ENCODE peak calls at places on chromosomes 4 and X, in four cellular contexts. F is HCT116, P is GM23338, S is breast epithelium. V is an unnamed sample.

GRCh38 chr4:174457468-174457867 is 64.8 kb downstream of the HPGD start:
- DNase-seq in P (no peak), S (no peak), F (no peak), V (no peak)

GRCh38 chr4:16225139-16225538 is 1.1 kb downstream of the TAPT1 start:
- DNase-seq in P (no peak), F (no peak), S (no peak), V (no peak)

GRCh38 chr4:182235016-182235415 is 8.2 kb upstream of the TENM3 start:
- DNase-seq in S (no peak), F (no peak), P (no peak), V (no peak)

GRCh38 chr4:99507762-99508161 is 3.1 kb upstream of the C4orf17 start:
- DNase-seq in S (no peak), P (no peak), F (no peak), V (no peak)

GRCh38 chr4:109434007-109434792 is 585 bp downstream of the SEC24B start:
- DNase-seq in F (no peak), S (no peak), P (peak), V (peak)

GRCh38 chrX:17046478-17047097 is 100.1 kb downstream of the REPS2 start:
- DNase-seq in P (peak), F (peak), S (no peak), V (peak)

GRCh38 chrX:101550825-101551767 is 749 bp downstream of the ARMCX1 start:
- DNase-seq in F (no peak), P (peak), S (no peak), V (no peak)

GRCh38 chr4:122742933-122743829 is 10.7 kb downstream of the BBS12 start:
- DNase-seq in S (no peak), F (no peak), P (no peak), V (no peak)

GRCh38 chr4:129751646-129752045 is 655.7 kb downstream of the C4orf33 start:
- DNase-seq in P (no peak), F (no peak), S (no peak), V (no peak)

GRCh38 chrX:13906103-13906502 is 89.2 kb upstream of the GPM6B start:
- DNase-seq in P (no peak), S (no peak), F (no peak), V (no peak)

GRCh38 chr4:183409956-183410355 is 34.5 kb upstream of the CDKN2AIP start:
- DNase-seq in F (no peak), P (no peak), S (no peak), V (no peak)

GRCh38 chr4:7648813-7649395 is 214.2 kb upstream of the PSAPL1 start:
- DNase-seq in F (no peak), S (no peak), P (no peak), V (no peak)

GRCh38 chr4:140044314-140044991 is 109.5 kb downstream of the MAML3 start:
- DNase-seq in F (no peak), S (no peak), P (no peak), V (no peak)

GRCh38 chr4:33171873-33172550 is 2451.8 kb downstream of the PCDH7 start:
- DNase-seq in S (no peak), P (no peak), F (no peak), V (no peak)

GRCh38 chr4:184383497-184384055 is 90.8 kb downstream of the IRF2 start:
- DNase-seq in S (no peak), F (peak), P (no peak), V (peak)

GRCh38 chr4:139890810-139891209 is 225.2 kb downstream of the MGST2 start:
- DNase-seq in F (no peak), P (no peak), S (no peak), V (no peak)

GRCh38 chr4:147596976-147597375 is 20.2 kb upstream of the TMEM184C start:
- DNase-seq in F (no peak), S (peak), P (no peak), V (peak)

GRCh38 chr4:100311181-100311580 is 120.9 kb upstream of the DDIT4L start:
- DNase-seq in P (peak), S (no peak), F (peak), V (no peak)

DNA sequence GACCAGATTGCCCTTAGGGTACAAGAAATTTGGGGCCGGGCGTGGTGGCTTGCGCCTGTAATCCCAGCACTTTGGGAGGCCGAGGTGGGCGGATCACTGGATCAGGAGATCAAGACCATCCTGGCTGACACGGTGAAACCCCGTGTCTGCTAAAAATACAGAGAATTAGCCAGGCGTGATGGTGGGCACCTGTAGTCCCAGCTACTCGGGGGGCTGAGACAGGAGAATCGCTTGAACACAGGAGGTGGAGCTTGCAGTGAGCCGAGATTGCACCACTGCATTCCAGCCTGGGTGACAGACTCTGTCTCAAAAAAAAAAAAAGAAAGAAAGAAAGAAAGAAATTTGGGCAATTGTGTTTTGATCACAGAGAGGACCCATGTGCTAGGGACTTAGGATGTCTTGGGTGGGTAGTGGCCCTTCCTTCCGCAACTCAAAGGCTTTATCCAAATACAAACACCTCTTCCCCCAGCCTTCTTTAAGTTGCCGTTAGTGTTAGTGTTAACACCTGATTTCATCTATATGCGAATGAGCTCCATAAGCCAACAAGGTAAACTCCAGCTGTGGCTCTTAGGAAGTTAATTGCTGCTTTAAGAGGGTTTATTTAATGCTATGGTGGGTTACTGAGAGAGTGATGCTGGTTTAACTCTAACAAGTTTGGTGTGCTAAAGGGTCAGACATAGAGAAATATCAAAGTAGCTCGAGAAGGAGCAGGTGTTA is 8.6 kb upstream of the CCDC110 start:
- DNase-seq in F (no peak), S (no peak), P (peak), V (no peak)
- H3K4me3 ChIP-seq in F (no peak), S (no peak), P (no peak), V (no peak)

DNA sequence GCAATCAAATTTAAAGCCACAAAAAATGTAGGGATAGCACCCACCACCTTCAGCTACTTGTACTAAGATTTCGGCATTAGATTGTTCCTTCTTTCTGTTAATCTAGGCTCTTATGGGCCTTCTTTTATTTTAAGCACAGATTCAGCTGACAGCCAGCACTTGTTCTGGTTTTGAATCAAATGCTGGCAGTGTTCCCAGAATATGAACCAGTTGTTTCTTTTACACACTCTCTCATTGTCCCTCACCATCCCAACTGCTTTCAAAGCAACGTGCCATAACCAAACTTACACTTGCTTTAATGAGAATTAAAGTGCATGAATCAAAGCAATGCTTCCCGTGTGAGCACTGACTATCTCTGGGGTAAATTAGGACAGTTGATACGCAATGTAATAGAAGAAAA is 744.5 kb upstream of the FAM241A start:
- DNase-seq in P (no peak), F (no peak), S (no peak), V (no peak)
- H3K27ac ChIP-seq in P (no peak), F (no peak), S (no peak), V (no peak)

GRCh38 chrX:129640737-129641136 is 14.0 kb downstream of the APLN start:
- DNase-seq in P (no peak), F (no peak), S (no peak), V (no peak)

GRCh38 chrX:129638917-129639316 is 15.8 kb downstream of the APLN start:
- DNase-seq in P (peak), S (no peak), F (no peak), V (no peak)

GRCh38 chrX:129641941-129642340 is 12.8 kb downstream of the APLN start:
- DNase-seq in P (no peak), S (no peak), F (no peak), V (no peak)

GRCh38 chrX:129646721-129647587 is 7.8 kb downstream of the APLN start:
- DNase-seq in S (no peak), F (no peak), P (no peak), V (peak)

DNA sequence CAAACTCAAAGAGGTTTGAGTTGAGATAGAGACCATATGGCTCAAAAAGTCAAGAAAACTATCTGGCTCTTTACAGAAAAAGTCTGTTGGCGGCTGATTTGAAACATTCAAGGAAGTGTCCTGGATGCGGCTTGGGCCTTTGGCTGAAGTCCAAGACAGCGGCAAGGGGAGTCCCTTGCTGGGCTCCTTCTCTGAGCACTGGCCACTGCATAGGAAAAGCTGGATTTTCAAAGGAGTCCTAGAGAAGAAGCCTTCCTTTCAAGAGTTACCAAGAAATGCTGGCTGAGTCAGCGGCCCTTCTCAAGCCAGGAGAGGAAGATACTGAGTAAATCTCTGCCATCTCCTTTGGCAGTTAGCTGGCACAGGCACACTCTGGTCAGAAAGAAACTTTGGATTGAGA is 12.1 kb downstream of the APLN start:
- DNase-seq in F (no peak), S (no peak), P (no peak), V (no peak)
- TF ChIP-seq POLR2AphosphoS5 in F (no peak), S (no peak), P (no peak), V (no peak)

DNA sequence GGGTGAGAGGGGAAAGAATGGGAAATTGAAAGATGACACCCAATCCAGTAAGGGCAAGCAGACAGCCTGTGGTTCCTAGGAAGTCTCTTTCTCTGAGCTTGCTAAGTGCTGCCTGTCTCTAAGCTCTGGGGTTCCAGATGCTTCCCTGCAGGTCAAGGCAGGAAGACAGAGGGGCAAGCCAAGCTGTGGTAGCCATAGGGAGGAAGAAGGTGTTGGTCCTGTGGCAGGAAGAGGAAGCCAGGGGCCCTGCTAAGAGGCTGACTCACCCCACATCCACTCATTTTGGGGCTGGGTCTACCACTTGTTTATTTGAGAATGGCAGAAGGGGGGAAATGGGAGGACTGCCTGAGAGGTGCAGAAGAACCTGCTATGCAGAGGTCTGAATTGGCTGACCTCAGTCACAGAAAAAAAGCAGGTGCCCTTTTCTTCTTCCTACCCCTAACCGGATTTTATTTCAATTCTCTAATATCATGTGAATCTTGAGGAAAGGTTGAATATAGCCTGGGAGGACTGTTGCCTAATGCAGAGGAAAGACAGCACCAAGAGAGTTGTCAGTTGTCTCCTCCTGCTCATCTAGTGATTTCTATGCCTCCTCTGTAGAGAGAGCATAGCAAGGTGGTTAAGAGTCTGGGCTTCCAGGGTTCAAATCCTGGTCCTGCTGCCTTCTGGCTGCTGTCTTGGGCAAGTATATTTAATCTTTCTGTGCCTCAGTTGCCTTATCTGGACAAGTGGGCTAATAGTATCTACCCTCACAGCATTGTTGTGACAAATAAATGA is 27.4 kb downstream of the HOPX start:
- DNase-seq in P (peak), F (no peak), S (no peak), V (no peak)
- H3K4me3 ChIP-seq in P (no peak), F (no peak), S (no peak), V (no peak)

DNA sequence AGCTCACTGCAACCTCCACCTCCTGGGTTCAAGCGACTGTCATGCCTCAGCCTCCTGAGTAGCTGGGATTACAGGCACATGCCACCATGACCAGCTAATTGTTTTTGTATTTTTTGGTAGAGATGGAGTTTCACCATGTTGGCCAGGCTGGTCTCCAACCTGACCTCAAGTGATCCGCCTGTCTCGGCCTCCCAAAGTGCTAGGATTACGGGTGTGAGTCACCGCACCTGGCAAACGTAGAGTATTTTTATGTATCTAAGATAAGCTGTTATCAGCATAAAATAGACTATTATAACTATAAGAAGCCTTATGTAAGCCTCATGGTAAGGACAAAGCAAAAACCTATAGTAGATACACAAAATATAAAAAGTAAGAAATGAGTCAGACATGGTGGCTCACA is 304.1 kb downstream of the CHIC1 start:
- DNase-seq in F (no peak), P (no peak), S (no peak), V (no peak)
- H3K27ac ChIP-seq in F (no peak), P (no peak), S (no peak), V (no peak)

GRCh38 chrX:131735127-131735526 is 191.3 kb downstream of the OR13H1 start:
- DNase-seq in P (no peak), F (no peak), S (no peak), V (no peak)

GRCh38 chrX:131739823-131740222 is 195.9 kb downstream of the OR13H1 start:
- DNase-seq in P (no peak), F (no peak), S (no peak), V (no peak)

GRCh38 chrX:131729295-131729694 is 185.4 kb downstream of the OR13H1 start:
- DNase-seq in P (no peak), F (no peak), S (peak), V (peak)

GRCh38 chrX:131734621-131735020 is 190.7 kb downstream of the OR13H1 start:
- DNase-seq in F (no peak), S (peak), P (no peak), V (peak)
- TF ChIP-seq POLR2AphosphoS5 in F (no peak), S (no peak), P (no peak), V (no peak)

DNA sequence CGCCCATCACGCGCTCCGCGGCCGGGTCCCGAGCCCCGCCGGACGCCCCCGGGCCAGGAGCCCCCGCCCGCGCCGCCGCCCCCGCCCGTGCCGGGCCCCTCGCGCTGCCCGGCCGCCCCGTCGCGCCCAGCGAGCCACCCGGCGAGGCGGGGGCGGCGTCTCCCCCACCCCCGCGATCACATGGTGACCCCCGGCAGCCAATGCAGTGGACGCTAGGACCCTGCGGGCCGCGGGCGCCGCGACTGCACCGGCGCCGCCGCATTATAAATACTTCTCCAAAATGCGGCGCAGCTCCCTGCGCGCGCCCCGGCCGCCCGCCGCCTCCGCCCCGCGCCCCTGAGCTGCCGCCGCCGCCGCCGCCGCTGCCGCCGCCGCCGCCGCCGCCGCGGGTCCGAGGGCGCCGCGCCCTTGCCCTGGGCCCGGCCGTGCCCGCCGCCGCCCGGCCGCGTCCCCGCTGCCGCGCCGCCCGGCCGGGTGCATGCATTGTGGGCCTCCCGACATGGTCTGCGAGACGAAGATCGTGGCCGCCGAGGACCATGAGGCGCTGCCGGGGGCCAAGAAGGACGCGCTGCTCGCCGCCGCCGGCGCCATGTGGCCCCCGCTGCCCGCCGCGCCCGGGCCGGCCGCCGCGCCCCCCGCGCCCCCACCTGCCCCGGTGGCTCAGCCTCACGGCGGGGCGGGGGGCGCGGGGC is at the start of gene NAT8L:
- DNase-seq in P (peak), F (peak), S (no peak), V (no peak)
- H3K4me3 ChIP-seq in P (peak), F (peak), S (peak), V (peak)

GRCh38 chrX:134677332-134677731 is 19.1 kb upstream of the PLAC1 start:
- DNase-seq in F (no peak), P (no peak), S (no peak), V (no peak)
- H3K27ac ChIP-seq in F (no peak), P (no peak), S (no peak), V (no peak)